ENCODE peak calls at places on chromosomes 1 and 21, in six cellular contexts. J is stomach, I is SK-N-SH, A is A549, G is tibial nerve, P is K562. F is an unnamed sample.
A peak's percentile ranks its signal among the peaks of the same experiment; 100 is the strongest.

GRCh38 chr1:240528566-240528965 is 83.4 kb downstream of the GREM2 start:
- DNase-seq in J (no peak), P (no peak), G (no peak), A (no peak), I (no peak), F (peak; percentile 73)

GRCh38 chr21:28776251-28776650 is 216.4 kb downstream of the LTN1 start:
- DNase-seq in P (no peak), A (no peak), J (no peak), G (no peak), I (no peak), F (no peak)

GRCh38 chr1:56790036-56790435 is 29.2 kb downstream of the FYB2 start:
- DNase-seq in J (no peak), G (no peak), I (no peak), P (no peak), A (no peak), F (no peak)

GRCh38 chr1:173190101-173190895 is 16.8 kb downstream of the TNFSF4 start:
- DNase-seq in I (no peak), J (peak; percentile 91), A (peak; percentile 73), P (no peak), G (peak; percentile 60), F (peak; percentile 91)

GRCh38 chr21:44552681-44553080 is 1.4 kb upstream of the KRTAP10-2 start:
- DNase-seq in G (no peak), P (no peak), J (no peak), I (no peak), A (no peak), F (no peak)

GRCh38 chr1:214280386-214281029 is 451 bp upstream of the SMYD2 start:
- DNase-seq in I (peak; percentile 52), J (peak; percentile 56), G (no peak), P (no peak), A (peak; percentile 54), F (no peak)

GRCh38 chr1:225962440-225962975 is 21.5 kb upstream of the LEFTY2 start:
- DNase-seq in A (peak; percentile 71), G (no peak), P (peak; percentile 89), I (peak; percentile 71), J (peak; percentile 60), F (peak; percentile 60)

GRCh38 chr21:43287111-43287973 is 118.5 kb downstream of the CRYAA start:
- DNase-seq in G (no peak), A (no peak), I (no peak), P (peak; percentile 41), J (peak; percentile 44), F (no peak)

GRCh38 chr21:37219766-37220432 is 47.2 kb downstream of the VPS26C start:
- DNase-seq in P (no peak), G (no peak), A (peak; percentile 4), I (no peak), J (no peak), F (no peak)

GRCh38 chr1:40032240-40032891 is 8.2 kb upstream of the CAP1 start:
- DNase-seq in P (peak; percentile 65), G (no peak), A (peak; percentile 57), I (peak; percentile 54), J (peak; percentile 66), F (no peak)

GRCh38 chr21:31728191-31728590 is 3.7 kb downstream of the SCAF4 start:
- DNase-seq in P (no peak), G (no peak), I (no peak), A (no peak), J (no peak), F (no peak)

GRCh38 chr1:181660621-181661020 is 177.3 kb downstream of the CACNA1E start:
- DNase-seq in I (no peak), P (no peak), J (no peak), A (no peak), G (no peak), F (no peak)

GRCh38 chr1:174408142-174408541 is 39.6 kb upstream of the GPR52 start:
- DNase-seq in J (no peak), I (peak; percentile 15), G (no peak), A (no peak), P (no peak), F (no peak)

GRCh38 chr1:30763654-30764248 is 6.2 kb upstream of the LAPTM5 start:
- DNase-seq in I (no peak), G (no peak), A (no peak), J (no peak), P (no peak), F (peak; percentile 91)

GRCh38 chr1:116485071-116485735 is 85.6 kb downstream of the CD58 start:
- DNase-seq in J (peak; percentile 93), P (peak; percentile 88), A (peak; percentile 66), G (peak; percentile 79), I (peak; percentile 85), F (peak; percentile 88)

GRCh38 chr1:24018611-24019580 is 38.8 kb upstream of the SRSF10 start:
- DNase-seq in P (peak; percentile 72), I (peak; percentile 33), J (peak; percentile 99), G (peak; percentile 99), A (peak; percentile 98), F (peak; percentile 99)

DNA sequence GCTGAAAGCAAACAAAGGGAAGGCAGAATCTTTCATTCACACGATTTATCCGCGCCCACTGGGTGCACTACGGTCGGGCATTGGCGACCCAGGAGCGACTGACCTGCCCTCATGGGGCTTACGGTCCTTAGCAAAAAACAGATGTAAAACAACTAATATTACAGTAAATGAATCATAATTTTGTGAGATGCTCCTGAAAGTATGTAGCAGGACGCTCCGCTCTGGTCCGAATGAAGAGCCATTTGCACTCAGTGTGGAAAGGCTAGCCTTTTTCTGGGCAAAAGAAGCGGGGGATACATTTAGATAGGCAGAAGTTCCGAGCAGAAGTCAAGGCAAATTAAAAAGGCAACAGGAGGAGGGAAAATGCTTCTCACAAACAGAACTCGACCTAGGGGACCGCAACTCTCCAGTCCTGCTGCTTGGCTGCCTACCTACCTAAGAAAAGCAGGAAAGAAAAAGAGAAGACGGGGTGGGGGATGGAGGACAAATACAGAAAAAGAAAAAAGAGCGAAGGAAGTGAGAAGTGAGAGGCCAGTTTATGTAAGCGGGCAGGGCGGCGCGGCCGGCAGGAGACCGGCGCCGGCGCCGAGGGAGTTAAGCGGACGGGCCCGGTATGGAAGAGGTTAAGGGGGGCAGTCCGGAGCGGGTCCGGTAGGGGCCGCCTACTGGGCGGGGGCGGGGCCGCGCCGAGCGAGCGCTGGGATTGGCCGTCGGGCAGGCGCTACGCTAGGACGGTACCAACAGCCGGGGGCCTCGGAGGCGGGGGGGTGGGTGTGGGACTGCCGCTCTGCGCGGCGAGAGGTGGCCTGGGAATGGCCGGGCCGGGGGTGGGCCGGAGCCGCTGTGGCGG is at the start of gene FAM20B:
- DNase-seq in P (peak; percentile 100), A (peak; percentile 95), J (peak; percentile 96), G (peak; percentile 88), I (peak; percentile 99), F (peak; percentile 97)
- TF ChIP-seq EP300 in P (peak; percentile 18), A (no peak), J (no peak), G (no peak), I (no peak), F (no peak)

DNA sequence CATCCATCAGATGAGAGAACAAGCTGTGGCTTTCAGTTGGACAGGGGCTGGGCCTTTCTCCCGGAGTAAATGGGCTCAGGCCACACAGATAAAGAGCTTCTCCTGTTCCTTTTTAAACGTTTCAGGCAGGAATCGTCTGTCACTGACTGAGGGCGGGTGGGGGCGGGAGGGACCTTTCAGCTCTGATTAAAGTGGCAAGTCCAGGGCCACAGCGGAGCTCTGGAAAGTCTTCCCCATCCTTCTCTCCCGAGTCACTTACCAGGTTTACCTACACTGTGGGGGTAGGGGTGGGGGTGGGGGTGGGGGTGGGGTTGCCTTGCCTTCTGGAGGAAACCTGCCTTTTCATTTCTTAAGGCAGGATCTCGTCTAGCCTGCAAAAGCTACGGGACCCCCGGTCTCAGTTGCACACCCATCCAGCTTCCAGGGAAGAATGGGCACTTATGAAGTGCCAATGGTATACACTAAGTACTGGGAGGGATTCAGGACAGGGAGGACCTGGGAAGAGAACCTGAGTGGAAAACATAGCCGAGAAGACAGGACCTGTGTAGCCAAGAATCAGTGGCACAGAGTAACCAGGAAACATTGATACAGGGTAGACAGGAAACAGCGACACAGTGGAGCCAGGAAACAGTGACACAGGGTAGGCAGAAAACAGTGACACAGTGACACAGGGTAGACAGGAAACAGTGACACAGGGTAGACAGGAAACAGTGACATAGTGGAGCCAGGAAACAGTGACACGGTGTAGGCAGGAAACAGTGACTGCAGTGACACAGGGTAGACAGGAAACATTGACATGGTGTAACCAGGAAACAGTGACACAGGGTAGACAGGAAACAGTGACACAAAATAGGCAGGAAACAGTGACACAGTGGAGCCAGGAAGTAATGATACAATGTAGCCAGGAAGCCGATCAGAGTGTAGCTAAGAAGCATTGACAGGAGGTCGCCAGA is 138.2 kb upstream of the ARHGEF16 start:
- DNase-seq in I (no peak), J (no peak), P (no peak), G (no peak), A (no peak), F (no peak)
- TF ChIP-seq EP300 in I (no peak), J (no peak), P (no peak), G (no peak), A (no peak), F (no peak)

GRCh38 chr1:67430358-67431155 is at the start of gene SERBP1:
- DNase-seq in A (peak; percentile 97), G (peak; percentile 91), J (peak; percentile 96), P (peak; percentile 86), I (peak; percentile 94), F (peak; percentile 97)
- TF ChIP-seq EP300 in A (no peak), G (no peak), J (no peak), P (peak; percentile 5), I (no peak), F (no peak)

GRCh38 chr1:102102276-102102780 is 105.6 kb upstream of the OLFM3 start:
- DNase-seq in J (no peak), G (no peak), I (no peak), P (no peak), A (no peak), F (no peak)

GRCh38 chr1:102098081-102098480 is 101.4 kb upstream of the OLFM3 start:
- DNase-seq in P (no peak), J (no peak), G (no peak), I (no peak), A (no peak), F (no peak)

GRCh38 chr1:102098536-102098935 is 101.8 kb upstream of the OLFM3 start:
- DNase-seq in A (no peak), G (no peak), I (no peak), P (no peak), J (no peak), F (no peak)

GRCh38 chr1:102100666-102101065 is 103.9 kb upstream of the OLFM3 start:
- DNase-seq in P (no peak), G (no peak), I (no peak), A (no peak), J (no peak), F (no peak)

GRCh38 chr1:102099916-102100315 is 103.2 kb upstream of the OLFM3 start:
- DNase-seq in A (no peak), G (no peak), P (no peak), I (no peak), J (no peak), F (no peak)
- TF ChIP-seq EP300 in A (no peak), G (no peak), P (no peak), I (no peak), J (no peak), F (no peak)